ENCODE peak calls at places on chromosomes 12 and 14, in nine cellular contexts. B is fibroblast of the aortic adventitia, M is fibroblast of mammary gland, Y is thyroid gland, Z is A549, T is AG04450, S is uterus, L is lower leg skin, I is esophagus squamous epithelium. C is an unnamed sample.

GRCh38 chr14:103088921-103089320 is 4.9 kb downstream of the LBHD2 start:
- DNase-seq in B (no peak), M (no peak), Y (no peak), Z (no peak), T (no peak), S (no peak), L (no peak), I (no peak), C (no peak)

GRCh38 chr12:67447180-67447579 is 178.0 kb downstream of the CAND1 start:
- DNase-seq in B (no peak), M (no peak), Y (no peak), Z (no peak), T (no peak), S (no peak), L (no peak), I (no peak), C (no peak)

GRCh38 chr12:110224379-110225304 is 56.4 kb upstream of the ATP2A2 start:
- DNase-seq in B (peak; percentile 94), M (peak; percentile 91), Y (no peak), Z (peak; percentile 88), T (peak; percentile 62), S (peak; percentile 35), L (no peak), I (no peak), C (no peak)

GRCh38 chr14:100904307-100905019 is 941 bp upstream of the RTL1 start:
- DNase-seq in B (no peak), M (no peak), Y (no peak), Z (peak; percentile 34), T (no peak), S (no peak), L (peak; percentile 77), I (no peak), C (peak; percentile 79)

GRCh38 chr14:65153101-65153500 is 50.8 kb upstream of the MAX start:
- DNase-seq in B (no peak), M (no peak), Y (peak; percentile 36), Z (no peak), T (no peak), S (peak; percentile 39), L (no peak), I (no peak), C (no peak)

GRCh38 chr12:77060136-77060882 is 5.1 kb downstream of the E2F7 start:
- DNase-seq in B (no peak), M (no peak), Y (no peak), Z (no peak), T (no peak), S (no peak), L (no peak), I (no peak), C (no peak)

GRCh38 chr14:104164041-104164440 is 25.7 kb downstream of the KIF26A start:
- DNase-seq in B (no peak), M (no peak), Y (no peak), Z (no peak), T (no peak), S (no peak), L (no peak), I (no peak), C (no peak)

GRCh38 chr14:94620597-94620996 is 8.4 kb downstream of the SERPINA3 start:
- DNase-seq in B (no peak), M (no peak), Y (no peak), Z (no peak), T (no peak), S (no peak), L (peak; percentile 29), I (no peak), C (no peak)

GRCh38 chr14:35877276-35877675 is 51.1 kb downstream of the BRMS1L start:
- DNase-seq in B (no peak), M (no peak), Y (no peak), Z (peak; percentile 61), T (no peak), S (no peak), L (no peak), I (no peak), C (no peak)

GRCh38 chr14:64971890-64972785 is at the start of gene RAB15:
- DNase-seq in B (no peak), M (peak; percentile 3), Y (peak; percentile 47), Z (peak; percentile 39), T (no peak), S (peak; percentile 34), L (no peak), I (no peak), C (peak; percentile 50)

GRCh38 chr12:95460901-95461300 is 13.1 kb upstream of the METAP2 start:
- DNase-seq in B (no peak), M (no peak), Y (no peak), Z (no peak), T (no peak), S (no peak), L (no peak), I (no peak), C (no peak)

GRCh38 chr14:68137704-68138619 is 318.4 kb downstream of the RAD51B start:
- DNase-seq in B (peak; percentile 87), M (peak; percentile 96), Y (peak; percentile 91), Z (peak; percentile 98), T (peak; percentile 80), S (peak; percentile 35), L (peak; percentile 89), I (no peak), C (no peak)

GRCh38 chr14:70567791-70568190 is 32.7 kb downstream of the MED6 start:
- DNase-seq in B (peak; percentile 18), M (peak; percentile 42), Y (no peak), Z (peak; percentile 46), T (peak; percentile 1), S (no peak), L (no peak), I (no peak), C (peak; percentile 34)

GRCh38 chr14:58812050-58812690 is 174.4 kb downstream of the DACT1 start:
- DNase-seq in B (no peak), M (no peak), Y (no peak), Z (no peak), T (no peak), S (no peak), L (no peak), I (no peak), C (no peak)

GRCh38 chr12:19447386-19447785 is 8.1 kb downstream of the AEBP2 start:
- DNase-seq in B (no peak), M (no peak), Y (no peak), Z (no peak), T (no peak), S (no peak), L (no peak), I (no peak), C (no peak)

GRCh38 chr14:68015356-68016242 is 196.0 kb downstream of the RAD51B start:
- DNase-seq in B (no peak), M (no peak), Y (no peak), Z (no peak), T (no peak), S (no peak), L (no peak), I (no peak), C (no peak)

GRCh38 chr12:20000229-20000869 is 368.0 kb upstream of the PDE3A start:
- DNase-seq in B (no peak), M (no peak), Y (no peak), Z (no peak), T (no peak), S (no peak), L (no peak), I (no peak), C (no peak)

GRCh38 chr12:46526231-46526630 is 153.7 kb upstream of the SLC38A2 start:
- DNase-seq in B (no peak), M (no peak), Y (no peak), Z (no peak), T (no peak), S (no peak), L (no peak), I (no peak), C (no peak)

GRCh38 chr12:122022393-122023338 is 982 bp downstream of the BCL7A start:
- DNase-seq in B (no peak), M (no peak), Y (peak; percentile 47), Z (no peak), T (no peak), S (no peak), L (no peak), I (no peak), C (peak; percentile 38)

GRCh38 chr14:68794856-68795601 is 2.2 kb upstream of the ZFP36L1 start:
- DNase-seq in B (peak; percentile 97), M (peak; percentile 96), Y (peak; percentile 61), Z (peak; percentile 74), T (peak; percentile 87), S (no peak), L (peak; percentile 92), I (no peak), C (no peak)

GRCh38 chr12:6700646-6701051 is at the start of gene PIANP:
- DNase-seq in B (no peak), M (no peak), Y (peak; percentile 15), Z (no peak), T (no peak), S (peak; percentile 53), L (peak; percentile 89), I (no peak), C (peak; percentile 57)

GRCh38 chr14:73323889-73324535 is 86.7 kb downstream of the PAPLN start:
- DNase-seq in B (no peak), M (no peak), Y (no peak), Z (no peak), T (no peak), S (no peak), L (no peak), I (no peak), C (no peak)

GRCh38 chr12:69688496-69689427 is 10.3 kb downstream of the BEST3 start:
- DNase-seq in B (peak; percentile 88), M (peak; percentile 95), Y (no peak), Z (peak; percentile 91), T (peak; percentile 51), S (peak; percentile 22), L (peak; percentile 88), I (no peak), C (peak; percentile 51)

GRCh38 chr12:64077922-64078321 is 144.2 kb downstream of the KICS2 start:
- DNase-seq in B (peak; percentile 28), M (no peak), Y (no peak), Z (peak; percentile 34), T (no peak), S (no peak), L (no peak), I (no peak), C (no peak)
- TF ChIP-seq CTCF in B (peak; percentile 52), M (peak; percentile 47), Y (no peak), Z (peak; percentile 25), T (peak; percentile 47), S (no peak), L (no peak), I (peak; percentile 39), C (peak; percentile 60)

GRCh38 chr12:13193403-13194100 is 3.0 kb upstream of the EMP1 start:
- DNase-seq in B (no peak), M (peak; percentile 59), Y (no peak), Z (no peak), T (no peak), S (no peak), L (peak; percentile 78), I (no peak), C (no peak)
- TF ChIP-seq CTCF in B (peak; percentile 4), M (no peak), Y (no peak), Z (no peak), T (no peak), S (no peak), L (no peak), I (no peak), C (no peak)

GRCh38 chr12:26226629-26227375 is 31.4 kb downstream of the SSPN start:
- DNase-seq in B (no peak), M (no peak), Y (peak; percentile 88), Z (no peak), T (no peak), S (peak; percentile 37), L (peak; percentile 88), I (no peak), C (peak; percentile 46)
- TF ChIP-seq CTCF in B (no peak), M (no peak), Y (no peak), Z (no peak), T (no peak), S (no peak), L (no peak), I (no peak), C (no peak)

GRCh38 chr14:50062438-50063039 is 53.8 kb downstream of the VCPKMT start:
- DNase-seq in B (peak; percentile 62), M (peak; percentile 74), Y (no peak), Z (peak; percentile 63), T (no peak), S (peak; percentile 38), L (peak; percentile 82), I (peak; percentile 33), C (no peak)
- TF ChIP-seq CTCF in B (no peak), M (no peak), Y (no peak), Z (peak; percentile 24), T (no peak), S (no peak), L (no peak), I (no peak), C (no peak)

C was measured in endothelial cell.